ENCODE peak calls at places on chromosomes 16 and 17, in ten cellular contexts. E, Q, D, K, S, N, Z, A, B and J are unnamed samples.

GRCh38 chr17:70100983-70101382 is 26.0 kb downstream of the KCNJ16 start:
- DNase-seq in E (no peak), Q (no peak), D (no peak), K (no peak), S (no peak), N (no peak), Z (no peak), A (no peak), B (no peak), J (no peak)

GRCh38 chr16:88536971-88537751 is 33.0 kb upstream of the ZC3H18 start:
- DNase-seq in E (no peak), Q (peak), D (no peak), K (no peak), S (no peak), N (no peak), Z (no peak), A (no peak), B (peak), J (no peak)

GRCh38 chr16:31487720-31488629 is 5.1 kb downstream of the SLC5A2 start:
- DNase-seq in E (peak), Q (peak), D (peak), K (peak), S (peak), N (peak), Z (no peak), A (peak), B (peak), J (no peak)

GRCh38 chr17:80811181-80812105 is 180.2 kb upstream of the CHMP6 start:
- DNase-seq in E (no peak), Q (no peak), D (no peak), K (no peak), S (no peak), N (no peak), Z (no peak), A (no peak), B (peak), J (no peak)

GRCh38 chr17:36608794-36609497 is 7.6 kb downstream of the MRM1 start:
- DNase-seq in E (peak), Q (peak), D (peak), K (peak), S (peak), N (peak), Z (peak), A (peak), B (peak), J (no peak)

GRCh38 chr16:85752511-85753420 is 1.9 kb upstream of the C16orf74 start:
- DNase-seq in E (peak), Q (peak), D (peak), K (peak), S (peak), N (peak), Z (no peak), A (peak), B (peak), J (peak)

GRCh38 chr16:85270365-85270764 is 158.1 kb upstream of the CIBAR2 start:
- DNase-seq in E (no peak), Q (peak), D (no peak), K (no peak), S (no peak), N (no peak), Z (no peak), A (no peak), B (no peak), J (no peak)

GRCh38 chr16:50444546-50444945 is 75.8 kb upstream of the BRD7 start:
- DNase-seq in E (no peak), Q (no peak), D (no peak), K (no peak), S (no peak), N (peak), Z (no peak), A (no peak), B (no peak), J (no peak)

GRCh38 chr17:31609331-31609730 is 217.9 kb downstream of the RAB11FIP4 start:
- DNase-seq in E (no peak), Q (no peak), D (no peak), K (no peak), S (no peak), N (no peak), Z (no peak), A (no peak), B (no peak), J (no peak)

GRCh38 chr17:3944485-3945388 is 19.5 kb downstream of the ATP2A3 start:
- DNase-seq in E (peak), Q (peak), D (peak), K (peak), S (peak), N (no peak), Z (no peak), A (peak), B (peak), J (no peak)

GRCh38 chr17:45643591-45643990 is 140.5 kb upstream of the CRHR1 start:
- DNase-seq in E (no peak), Q (no peak), D (no peak), K (no peak), S (no peak), N (no peak), Z (no peak), A (no peak), B (no peak), J (no peak)

GRCh38 chr17:59370580-59371299 is 39.3 kb downstream of the YPEL2 start:
- DNase-seq in E (peak), Q (no peak), D (no peak), K (no peak), S (no peak), N (no peak), Z (no peak), A (no peak), B (no peak), J (no peak)

GRCh38 chr17:63442549-63443035 is 3.5 kb downstream of the CYB561 start:
- DNase-seq in E (peak), Q (peak), D (no peak), K (no peak), S (no peak), N (no peak), Z (no peak), A (no peak), B (peak), J (no peak)
- TF ChIP-seq CTCF in E (peak), Q (peak), D (no peak), K (peak), S (peak), N (peak), Z (no peak), A (no peak), B (peak), J (peak)

GRCh38 chr17:79796570-79797491 is at the start of gene CBX8:
- DNase-seq in E (peak), Q (peak), D (peak), K (peak), S (peak), N (peak), Z (peak), A (peak), B (peak), J (peak)
- TF ChIP-seq CTCF in E (no peak), Q (no peak), D (peak), K (no peak), S (peak), N (peak), Z (peak), A (no peak), B (peak), J (no peak)

DNA sequence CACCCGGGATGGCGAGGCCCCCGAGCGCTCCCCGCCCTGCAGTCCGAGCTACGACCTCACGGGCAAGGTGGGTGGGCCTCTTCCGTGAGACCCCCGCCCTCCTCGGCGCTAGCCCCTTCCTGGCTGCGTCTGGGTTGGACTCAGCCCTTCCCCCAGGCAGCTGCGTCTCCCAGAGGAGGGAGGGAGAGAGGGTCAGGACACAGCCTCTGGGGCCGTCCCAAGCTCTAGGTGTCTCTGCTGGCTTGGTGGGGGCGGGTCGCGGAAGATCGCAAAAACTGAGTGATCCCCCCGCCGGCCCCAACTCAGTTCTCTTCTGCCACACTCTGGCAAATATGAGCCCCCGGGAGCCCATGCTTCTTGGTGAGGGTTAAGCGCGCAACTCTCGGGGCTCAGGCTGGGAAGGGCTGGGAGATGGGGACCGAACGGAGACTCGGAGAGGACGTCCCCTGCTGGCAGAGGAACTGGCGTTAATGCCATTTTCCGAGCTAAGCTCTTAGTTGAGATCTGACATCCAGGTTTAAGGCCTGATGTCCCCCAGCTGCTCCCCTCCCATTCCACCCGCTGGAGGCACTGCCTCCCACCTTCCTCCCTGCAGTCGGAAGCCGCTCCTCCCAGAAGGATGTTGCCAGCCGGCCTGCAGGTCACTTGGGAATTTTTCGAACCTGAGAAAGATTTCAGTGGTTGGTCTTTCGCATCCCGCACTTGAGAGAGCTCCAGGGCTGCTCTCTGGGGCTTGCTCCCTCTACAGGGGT is 419 bp downstream of the RAB37 start:
- DNase-seq in E (peak), Q (peak), D (no peak), K (peak), S (no peak), N (no peak), Z (no peak), A (peak), B (peak), J (no peak)
- TF ChIP-seq CTCF in E (peak), Q (peak), D (peak), K (no peak), S (peak), N (peak), Z (peak), A (peak), B (peak), J (peak)

GRCh38 chr17:44110823-44111633 is 12.4 kb downstream of the HDAC5 start:
- DNase-seq in E (peak), Q (peak), D (peak), K (peak), S (peak), N (peak), Z (peak), A (peak), B (peak), J (peak)
- TF ChIP-seq CTCF in E (no peak), Q (no peak), D (no peak), K (peak), S (peak), N (peak), Z (peak), A (no peak), B (peak), J (no peak)